ENCODE peak calls at places on chromosomes 5 and 9, in seven cellular contexts. S is MM.1S, I is PC-9, J is lower leg skin, P is head of caudate nucleus, Q is fibroblast of mammary gland, H is lower lobe of right lung. V is an unnamed sample.

GRCh38 chr5:159263569-159263905 is 447 bp downstream of the UBLCP1 start:
- DNase-seq in S (no peak), I (no peak), J (no peak), P (no peak), Q (peak), H (no peak), V (no peak)

GRCh38 chr9:107158321-107158720 is 124.8 kb upstream of the RAD23B start:
- DNase-seq in S (no peak), I (no peak), J (no peak), P (no peak), Q (peak), H (no peak), V (peak)

GRCh38 chr5:130222638-130223037 is 318.4 kb downstream of the CHSY3 start:
- DNase-seq in S (no peak), I (no peak), J (no peak), P (no peak), Q (peak), H (no peak), V (peak)

GRCh38 chr9:116800885-116801284 is 113.8 kb downstream of the TRIM32 start:
- DNase-seq in S (no peak), I (no peak), J (no peak), P (no peak), Q (no peak), H (no peak), V (no peak)

GRCh38 chr5:89071101-89071940 is 188.3 kb upstream of the MEF2C start:
- DNase-seq in S (peak), I (no peak), J (no peak), P (no peak), Q (no peak), H (no peak), V (no peak)

GRCh38 chr5:54774281-54775171 is 210.9 kb downstream of the ESM1 start:
- DNase-seq in S (no peak), I (no peak), J (peak), P (no peak), Q (peak), H (peak), V (peak)

GRCh38 chr5:151469386-151469785 is 22.0 kb downstream of the SLC36A1 start:
- DNase-seq in S (no peak), I (no peak), J (no peak), P (no peak), Q (peak), H (no peak), V (peak)

GRCh38 chr9:87084407-87084806 is 137.1 kb upstream of the GAS1 start:
- DNase-seq in S (no peak), I (no peak), J (no peak), P (no peak), Q (no peak), H (no peak), V (no peak)

GRCh38 chr5:1038417-1039209 is 30.0 kb downstream of the NKD2 start:
- DNase-seq in S (no peak), I (no peak), J (no peak), P (no peak), Q (no peak), H (peak), V (no peak)

GRCh38 chr9:135123145-135123544 is 35.7 kb downstream of the OLFM1 start:
- DNase-seq in S (no peak), I (no peak), J (no peak), P (no peak), Q (no peak), H (no peak), V (no peak)

GRCh38 chr9:3401556-3401955 is 124.2 kb downstream of the RFX3 start:
- DNase-seq in S (no peak), I (no peak), J (no peak), P (no peak), Q (no peak), H (no peak), V (no peak)

GRCh38 chr5:75672616-75673015 is 44.6 kb downstream of the POC5 start:
- DNase-seq in S (no peak), I (no peak), J (no peak), P (no peak), Q (no peak), H (no peak), V (no peak)

GRCh38 chr5:7412369-7412768 is 16.4 kb downstream of the ADCY2 start:
- DNase-seq in S (no peak), I (no peak), J (no peak), P (no peak), Q (no peak), H (no peak), V (no peak)

GRCh38 chr5:115271295-115272060 is 8.8 kb upstream of the PGGT1B start:
- DNase-seq in S (peak), I (no peak), J (no peak), P (no peak), Q (no peak), H (no peak), V (no peak)

GRCh38 chr9:105859428-105860091 is 165.2 kb downstream of the TMEM38B start:
- DNase-seq in S (no peak), I (no peak), J (no peak), P (no peak), Q (no peak), H (no peak), V (no peak)

GRCh38 chr5:179585903-179586511 is 35.7 kb downstream of the RUFY1 start:
- DNase-seq in S (no peak), I (no peak), J (no peak), P (no peak), Q (no peak), H (no peak), V (no peak)

GRCh38 chr9:37464426-37465248 is 613 bp downstream of the ZBTB5 start:
- DNase-seq in S (peak), I (peak), J (peak), P (peak), Q (peak), H (peak), V (peak)

GRCh38 chr5:68149189-68149588 is 66.4 kb upstream of the PIK3R1 start:
- DNase-seq in S (peak), I (no peak), J (no peak), P (no peak), Q (peak), H (no peak), V (peak)

V was measured in EH.